ENCODE peak calls at places on chromosomes 4 and X, in six cellular contexts. B, E, W, S, F and L are unnamed samples.

GRCh38 chr4:957231-957580 is 16.2 kb downstream of the DGKQ start:
- DNase-seq in W (no peak), S (no peak), F (no peak), B (no peak), E (no peak), L (no peak)

GRCh38 chr4:164768516-164768915 is 14.6 kb downstream of the SMIM31 start:
- DNase-seq in E (no peak), B (no peak), S (no peak), F (no peak), W (no peak), L (no peak)

GRCh38 chr4:88706574-88706973 is 8.9 kb upstream of the NAP1L5 start:
- DNase-seq in B (no peak), F (no peak), E (no peak), S (no peak), W (no peak), L (no peak)

GRCh38 chr4:2332201-2332975 is 70.5 kb upstream of the MXD4 start:
- DNase-seq in B (no peak), W (peak; percentile 16), E (no peak), S (no peak), F (no peak), L (no peak)

GRCh38 chrX:136662976-136663375 is 15.0 kb downstream of the CD40LG start:
- DNase-seq in F (peak; percentile 37), B (no peak), S (no peak), W (no peak), E (no peak), L (no peak)

GRCh38 chr4:25031077-25031606 is 396 bp upstream of the LGI2 start:
- DNase-seq in E (no peak), F (no peak), W (no peak), S (no peak), B (peak; percentile 60), L (no peak)

GRCh38 chrX:7062276-7062675 is 85.2 kb upstream of the STS start:
- DNase-seq in F (no peak), E (no peak), S (no peak), B (no peak), W (no peak), L (no peak)

GRCh38 chr4:108118505-108118904 is 50.2 kb downstream of the LEF1 start:
- DNase-seq in W (no peak), F (peak; percentile 64), S (peak; percentile 33), E (no peak), B (no peak), L (no peak)

GRCh38 chr4:153188966-153189801 is 15.1 kb upstream of the TRIM2 start:
- DNase-seq in F (no peak), S (no peak), B (no peak), W (no peak), E (no peak), L (no peak)

GRCh38 chrX:94914235-94914634 is 1240.2 kb downstream of the FAM133A start:
- DNase-seq in F (no peak), E (no peak), B (no peak), W (no peak), S (no peak), L (no peak)

GRCh38 chr4:86892639-86892965 is 380 bp upstream of the C4orf36 start:
- DNase-seq in W (no peak), B (no peak), S (no peak), F (no peak), E (no peak), L (no peak)
- H3K27ac ChIP-seq in W (no peak overlapping the region), B (peak overlapping the region; percentile 94), S (no peak overlapping the region), F (no peak overlapping the region), E (peak overlapping the region; percentile 56), L (peak overlapping the region; percentile 51)

GRCh38 chr4:16761031-16761430 is 137.4 kb downstream of the LDB2 start:
- DNase-seq in W (no peak), B (no peak), S (no peak), F (no peak), E (no peak), L (no peak)
- H3K27ac ChIP-seq in W (no peak overlapping the region), B (no peak overlapping the region), S (no peak overlapping the region), F (no peak overlapping the region), E (no peak overlapping the region), L (no peak overlapping the region)

GRCh38 chr4:119014658-119015057 is 121.0 kb upstream of the MYOZ2 start:
- DNase-seq in E (no peak), W (no peak), S (no peak), B (no peak), F (no peak), L (no peak)
- H3K27ac ChIP-seq in E (peak overlapping the region; percentile 54), W (no peak overlapping the region), S (no peak overlapping the region), B (no peak overlapping the region), F (no peak overlapping the region), L (no peak overlapping the region)

GRCh38 chr4:102503301-102503746 is 2.2 kb downstream of the NFKB1 start:
- DNase-seq in F (no peak), W (no peak), E (no peak), B (no peak), S (no peak), L (no peak)
- H3K27ac ChIP-seq in F (peak overlapping the region; percentile 97), W (peak overlapping the region; percentile 97), E (peak overlapping the region; percentile 99), B (no peak overlapping the region), S (peak overlapping the region; percentile 95), L (peak overlapping the region; percentile 86)

DNA sequence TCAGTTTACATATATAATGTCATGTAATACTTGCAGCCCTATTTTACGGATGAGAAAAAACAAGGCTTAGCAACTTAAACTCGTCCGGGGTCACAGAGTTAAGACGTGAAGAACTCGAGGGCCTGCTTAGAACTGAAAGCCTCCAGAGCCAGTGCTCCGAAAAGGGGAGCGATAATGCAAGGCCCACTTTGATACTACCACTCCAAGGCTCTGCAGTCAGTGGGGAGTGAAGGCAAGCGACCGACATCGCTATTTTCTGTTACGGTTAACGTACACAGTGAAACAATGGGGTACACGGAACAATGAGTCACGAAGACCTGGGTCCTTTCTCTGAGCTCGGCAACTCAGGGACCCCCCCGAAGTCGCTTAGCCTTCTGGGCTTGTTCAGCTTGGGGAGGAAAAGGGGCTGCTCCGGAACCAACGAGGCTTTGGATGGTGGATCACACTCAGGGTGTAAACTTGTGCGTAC is 957 bp downstream of the PPA2 start:
- DNase-seq in B (no peak), E (no peak), S (no peak), F (no peak), W (no peak), L (no peak)
- H3K27ac ChIP-seq in B (peak overlapping the region; percentile 93), E (peak overlapping the region; percentile 99), S (peak overlapping the region; percentile 97), F (peak overlapping the region; percentile 97), W (peak overlapping the region; percentile 99), L (peak overlapping the region; percentile 75)